ENCODE peak calls at places on chromosomes 3 and 15, in five cellular contexts. One of them, this sample, is unnamed.
A peak's percentile ranks its signal among the peaks of the same experiment; 100 is the strongest.

GRCh38 chr3:157755254-157755653 is 252.0 kb upstream of the VEPH1 start:
- DNase-seq in NCI-H2171 treated with DMSO at 0.1 percent for 48 hours: no peak
- DNase-seq in skeletal muscle cell: no peak
- DNase-seq in heart left ventricle: no peak
- DNase-seq in hepatocyte: no peak
- DNase-seq in this sample: no peak

GRCh38 chr3:8875831-8876230 is 87.4 kb downstream of the RAD18 start:
- DNase-seq in NCI-H2171 treated with DMSO at 0.1 percent for 48 hours: no peak
- DNase-seq in skeletal muscle cell: no peak
- DNase-seq in heart left ventricle: no peak
- DNase-seq in hepatocyte: no peak
- DNase-seq in this sample: no peak

GRCh38 chr15:42059661-42060476 is 34.5 kb downstream of the PLA2G4D start:
- DNase-seq in NCI-H2171 treated with DMSO at 0.1 percent for 48 hours: peak; percentile 46
- DNase-seq in skeletal muscle cell: no peak
- DNase-seq in heart left ventricle: no peak
- DNase-seq in hepatocyte: peak; percentile 69
- DNase-seq in this sample: peak; percentile 74

GRCh38 chr3:43394071-43394501 is 107.7 kb downstream of the SNRK start:
- DNase-seq in NCI-H2171 treated with DMSO at 0.1 percent for 48 hours: no peak
- DNase-seq in skeletal muscle cell: peak; percentile 52
- DNase-seq in heart left ventricle: peak; percentile 89
- DNase-seq in hepatocyte: no peak
- DNase-seq in this sample: peak; percentile 14

GRCh38 chr3:43161684-43162512 is 56.0 kb upstream of the POMGNT2 start:
- DNase-seq in NCI-H2171 treated with DMSO at 0.1 percent for 48 hours: peak; percentile 10
- DNase-seq in skeletal muscle cell: peak; percentile 65
- DNase-seq in heart left ventricle: no peak
- DNase-seq in hepatocyte: peak; percentile 56
- DNase-seq in this sample: peak; percentile 46

GRCh38 chr15:80626643-80627120 is 68.4 kb upstream of the ABHD17C start:
- DNase-seq in NCI-H2171 treated with DMSO at 0.1 percent for 48 hours: no peak
- DNase-seq in skeletal muscle cell: no peak
- DNase-seq in heart left ventricle: no peak
- DNase-seq in hepatocyte: no peak
- DNase-seq in this sample: no peak

GRCh38 chr15:47768730-47769129 is 51.4 kb downstream of the SEMA6D start:
- DNase-seq in NCI-H2171 treated with DMSO at 0.1 percent for 48 hours: no peak
- DNase-seq in skeletal muscle cell: no peak
- DNase-seq in heart left ventricle: no peak
- DNase-seq in hepatocyte: no peak
- DNase-seq in this sample: no peak

GRCh38 chr15:86653344-86654192 is 573.9 kb downstream of the AGBL1 start:
- DNase-seq in NCI-H2171 treated with DMSO at 0.1 percent for 48 hours: no peak
- DNase-seq in skeletal muscle cell: no peak
- DNase-seq in heart left ventricle: no peak
- DNase-seq in hepatocyte: no peak
- DNase-seq in this sample: no peak

GRCh38 chr3:27147215-27147614 is 222.0 kb downstream of the NEK10 start:
- DNase-seq in NCI-H2171 treated with DMSO at 0.1 percent for 48 hours: no peak
- DNase-seq in skeletal muscle cell: no peak
- DNase-seq in heart left ventricle: no peak
- DNase-seq in hepatocyte: no peak
- DNase-seq in this sample: no peak

GRCh38 chr3:25910997-25911396 is 121.1 kb downstream of the OXSM start:
- DNase-seq in NCI-H2171 treated with DMSO at 0.1 percent for 48 hours: no peak
- DNase-seq in skeletal muscle cell: no peak
- DNase-seq in heart left ventricle: no peak
- DNase-seq in hepatocyte: peak; percentile 24
- DNase-seq in this sample: peak; percentile 60

GRCh38 chr3:23490459-23490858 is 287.3 kb downstream of the UBE2E2 start:
- DNase-seq in NCI-H2171 treated with DMSO at 0.1 percent for 48 hours: no peak
- DNase-seq in skeletal muscle cell: peak; percentile 38
- DNase-seq in heart left ventricle: no peak
- DNase-seq in hepatocyte: no peak
- DNase-seq in this sample: no peak

GRCh38 chr3:48202691-48203090 is 14.5 kb upstream of the CDC25A start:
- DNase-seq in NCI-H2171 treated with DMSO at 0.1 percent for 48 hours: no peak
- DNase-seq in skeletal muscle cell: no peak
- DNase-seq in heart left ventricle: no peak
- DNase-seq in hepatocyte: no peak
- DNase-seq in this sample: no peak

GRCh38 chr3:169060037-169060436 is 603.5 kb downstream of the MECOM start:
- DNase-seq in NCI-H2171 treated with DMSO at 0.1 percent for 48 hours: no peak
- DNase-seq in skeletal muscle cell: no peak
- DNase-seq in heart left ventricle: no peak
- DNase-seq in hepatocyte: no peak
- DNase-seq in this sample: no peak

GRCh38 chr15:66919421-66919820 is 146.0 kb upstream of the SMAD3 start:
- DNase-seq in NCI-H2171 treated with DMSO at 0.1 percent for 48 hours: no peak
- DNase-seq in skeletal muscle cell: no peak
- DNase-seq in heart left ventricle: no peak
- DNase-seq in hepatocyte: no peak
- DNase-seq in this sample: no peak

GRCh38 chr3:61530355-61530754 is 31.0 kb upstream of the PTPRG start:
- DNase-seq in NCI-H2171 treated with DMSO at 0.1 percent for 48 hours: peak; percentile 45
- DNase-seq in skeletal muscle cell: no peak
- DNase-seq in heart left ventricle: no peak
- DNase-seq in hepatocyte: peak; percentile 56
- DNase-seq in this sample: peak; percentile 52

GRCh38 chr3:194537732-194538247 is 51.0 kb upstream of the ATP13A3 start:
- DNase-seq in NCI-H2171 treated with DMSO at 0.1 percent for 48 hours: no peak
- DNase-seq in skeletal muscle cell: peak; percentile 50
- DNase-seq in heart left ventricle: no peak
- DNase-seq in hepatocyte: no peak
- DNase-seq in this sample: no peak

GRCh38 chr15:33654859-33655258 is 313.4 kb upstream of the CHRM5 start:
- DNase-seq in NCI-H2171 treated with DMSO at 0.1 percent for 48 hours: peak; percentile 34
- DNase-seq in skeletal muscle cell: no peak
- DNase-seq in heart left ventricle: no peak
- DNase-seq in hepatocyte: no peak
- DNase-seq in this sample: no peak

GRCh38 chr3:74301058-74301457 is 313.4 kb downstream of the CNTN3 start:
- DNase-seq in NCI-H2171 treated with DMSO at 0.1 percent for 48 hours: no peak
- DNase-seq in skeletal muscle cell: no peak
- DNase-seq in heart left ventricle: no peak
- DNase-seq in hepatocyte: no peak
- DNase-seq in this sample: no peak

GRCh38 chr15:38683382-38684242 is 119.0 kb upstream of the RASGRP1 start:
- DNase-seq in NCI-H2171 treated with DMSO at 0.1 percent for 48 hours: peak; percentile 76
- DNase-seq in skeletal muscle cell: no peak
- DNase-seq in heart left ventricle: peak; percentile 35
- DNase-seq in hepatocyte: peak; percentile 58
- DNase-seq in this sample: peak; percentile 56

GRCh38 chr3:50254577-50255250 is 14.2 kb upstream of the SEMA3B start:
- DNase-seq in NCI-H2171 treated with DMSO at 0.1 percent for 48 hours: no peak
- DNase-seq in skeletal muscle cell: no peak
- DNase-seq in heart left ventricle: peak; percentile 88
- DNase-seq in hepatocyte: no peak
- DNase-seq in this sample: no peak

GRCh38 chr3:156356537-156357363 is 198.2 kb downstream of the SSR3 start:
- DNase-seq in NCI-H2171 treated with DMSO at 0.1 percent for 48 hours: no peak
- DNase-seq in skeletal muscle cell: no peak
- DNase-seq in heart left ventricle: no peak
- DNase-seq in hepatocyte: no peak
- DNase-seq in this sample: no peak

GRCh38 chr3:46361408-46362283 is 7.7 kb downstream of the CCR2 start:
- DNase-seq in NCI-H2171 treated with DMSO at 0.1 percent for 48 hours: no peak
- DNase-seq in skeletal muscle cell: no peak
- DNase-seq in heart left ventricle: peak; percentile 53
- DNase-seq in hepatocyte: peak; percentile 66
- DNase-seq in this sample: peak; percentile 58

GRCh38 chr3:65633018-65633417 is 405.7 kb downstream of the MAGI1 start:
- DNase-seq in NCI-H2171 treated with DMSO at 0.1 percent for 48 hours: peak; percentile 12
- DNase-seq in skeletal muscle cell: no peak
- DNase-seq in heart left ventricle: no peak
- DNase-seq in hepatocyte: no peak
- DNase-seq in this sample: no peak

GRCh38 chr3:37985637-37986320 is 4.8 kb upstream of the VILL start:
- DNase-seq in NCI-H2171 treated with DMSO at 0.1 percent for 48 hours: no peak
- DNase-seq in skeletal muscle cell: no peak
- DNase-seq in heart left ventricle: peak; percentile 61
- DNase-seq in hepatocyte: no peak
- DNase-seq in this sample: no peak

GRCh38 chr3:47850803-47851417 is 48.0 kb downstream of the DHX30 start:
- DNase-seq in NCI-H2171 treated with DMSO at 0.1 percent for 48 hours: no peak
- DNase-seq in skeletal muscle cell: no peak
- DNase-seq in heart left ventricle: no peak
- DNase-seq in hepatocyte: no peak
- DNase-seq in this sample: no peak

GRCh38 chr3:125052671-125053303 is 3.0 kb downstream of the HEG1 start:
- DNase-seq in NCI-H2171 treated with DMSO at 0.1 percent for 48 hours: peak; percentile 47
- DNase-seq in skeletal muscle cell: peak; percentile 71
- DNase-seq in heart left ventricle: no peak
- DNase-seq in hepatocyte: no peak
- DNase-seq in this sample: no peak

GRCh38 chr3:6228958-6229683 is 631.8 kb upstream of the GRM7 start:
- DNase-seq in NCI-H2171 treated with DMSO at 0.1 percent for 48 hours: no peak
- DNase-seq in skeletal muscle cell: no peak
- DNase-seq in heart left ventricle: no peak
- DNase-seq in hepatocyte: no peak
- DNase-seq in this sample: no peak

GRCh38 chr15:75030023-75030413 is 6.6 kb downstream of the PPCDC start:
- DNase-seq in NCI-H2171 treated with DMSO at 0.1 percent for 48 hours: peak; percentile 67
- DNase-seq in skeletal muscle cell: no peak
- DNase-seq in heart left ventricle: peak; percentile 34
- DNase-seq in hepatocyte: no peak
- DNase-seq in this sample: no peak

GRCh38 chr15:75921732-75922703 is 18.3 kb downstream of the FBXO22 start:
- DNase-seq in NCI-H2171 treated with DMSO at 0.1 percent for 48 hours: peak; percentile 16
- DNase-seq in skeletal muscle cell: peak; percentile 65
- DNase-seq in heart left ventricle: peak; percentile 34
- DNase-seq in hepatocyte: peak; percentile 74
- DNase-seq in this sample: peak; percentile 81

GRCh38 chr3:131174752-131175151 is 148.1 kb downstream of the NEK11 start:
- DNase-seq in NCI-H2171 treated with DMSO at 0.1 percent for 48 hours: no peak
- DNase-seq in skeletal muscle cell: peak; percentile 31
- DNase-seq in heart left ventricle: no peak
- DNase-seq in hepatocyte: no peak
- DNase-seq in this sample: no peak